ENCODE peak calls at places on chromosome 9, in nine cellular contexts. G is aorta, K is epithelial cell of esophagus, E is right lobe of liver, V is upper lobe of left lung, U is sigmoid colon, D is transverse colon, S is ovary, M is OCI-LY7. P is an unnamed sample.

GRCh38 chr9:135990468-135991429 is 29.6 kb upstream of the UBAC1 start:
- DNase-seq in G (no peak), K (peak; percentile 63), E (no peak), V (peak; percentile 71), U (no peak), D (peak; percentile 41), S (peak; percentile 54), M (peak; percentile 91), P (no peak)

GRCh38 chr9:120715331-120715924 is 1.2 kb upstream of the MEGF9 start:
- DNase-seq in G (peak; percentile 71), K (peak; percentile 79), E (peak; percentile 68), V (peak; percentile 43), U (peak; percentile 83), D (peak; percentile 23), S (peak; percentile 65), M (no peak), P (peak; percentile 26)

GRCh38 chr9:127535834-127536233 is 76.2 kb upstream of the STXBP1 start:
- DNase-seq in G (no peak), K (peak; percentile 63), E (no peak), V (no peak), U (no peak), D (no peak), S (no peak), M (no peak), P (peak; percentile 53)

GRCh38 chr9:122322553-122322952 is 48.3 kb upstream of the PTGS1 start:
- DNase-seq in G (no peak), K (no peak), E (no peak), V (no peak), U (no peak), D (no peak), S (no peak), M (no peak), P (no peak)

GRCh38 chr9:105329729-105330082 is 85.3 kb downstream of the SLC44A1 start:
- DNase-seq in G (no peak), K (no peak), E (no peak), V (no peak), U (no peak), D (no peak), S (no peak), M (no peak), P (no peak)

GRCh38 chr9:86766912-86767311 is 180.4 kb downstream of the GAS1 start:
- DNase-seq in G (peak; percentile 67), K (peak; percentile 97), E (no peak), V (no peak), U (no peak), D (peak; percentile 11), S (no peak), M (no peak), P (peak; percentile 69)

GRCh38 chr9:95992536-95992935 is 117.0 kb downstream of the ERCC6L2 start:
- DNase-seq in G (no peak), K (no peak), E (no peak), V (no peak), U (no peak), D (no peak), S (no peak), M (no peak), P (no peak)

GRCh38 chr9:121309171-121309570 is 41.2 kb downstream of the GSN start:
- DNase-seq in G (no peak), K (no peak), E (no peak), V (no peak), U (no peak), D (no peak), S (no peak), M (no peak), P (no peak)

GRCh38 chr9:107635803-107636174 is 146.2 kb upstream of the KLF4 start:
- DNase-seq in G (no peak), K (no peak), E (no peak), V (no peak), U (no peak), D (no peak), S (no peak), M (no peak), P (no peak)

GRCh38 chr9:21778300-21778699 is 24.1 kb upstream of the MTAP start:
- DNase-seq in G (no peak), K (peak; percentile 38), E (no peak), V (no peak), U (no peak), D (no peak), S (no peak), M (no peak), P (no peak)

GRCh38 chr9:98634680-98635079 is 74.1 kb downstream of the GABBR2 start:
- DNase-seq in G (no peak), K (no peak), E (no peak), V (no peak), U (no peak), D (no peak), S (no peak), M (no peak), P (no peak)

GRCh38 chr9:4147476-4148214 is 152.2 kb downstream of the GLIS3 start:
- DNase-seq in G (no peak), K (no peak), E (no peak), V (no peak), U (no peak), D (peak; percentile 9), S (no peak), M (no peak), P (no peak)

GRCh38 chr9:37371565-37372464 is 50.7 kb upstream of the GRHPR start:
- DNase-seq in G (no peak), K (no peak), E (no peak), V (no peak), U (no peak), D (no peak), S (no peak), M (peak; percentile 70), P (peak; percentile 67)

GRCh38 chr9:38035873-38036272 is 33.2 kb downstream of the SHB start:
- DNase-seq in G (no peak), K (peak; percentile 80), E (no peak), V (no peak), U (no peak), D (no peak), S (no peak), M (no peak), P (peak; percentile 87)

GRCh38 chr9:33510264-33511183 is 13.5 kb upstream of the ANKRD18B start:
- DNase-seq in G (peak; percentile 64), K (peak; percentile 57), E (peak; percentile 72), V (peak; percentile 93), U (peak; percentile 79), D (peak; percentile 39), S (peak; percentile 48), M (no peak), P (peak; percentile 55)

GRCh38 chr9:114319147-114319546 is 3.8 kb upstream of the ORM1 start:
- DNase-seq in G (no peak), K (no peak), E (no peak), V (no peak), U (peak; percentile 8), D (no peak), S (no peak), M (no peak), P (no peak)

GRCh38 chr9:124012368-124013262 is 1.0 kb downstream of the LHX2 start:
- DNase-seq in G (no peak), K (no peak), E (no peak), V (peak; percentile 82), U (no peak), D (no peak), S (no peak), M (no peak), P (no peak)

GRCh38 chr9:117796681-117797080 is 92.5 kb downstream of the TLR4 start:
- DNase-seq in G (no peak), K (no peak), E (no peak), V (no peak), U (no peak), D (no peak), S (no peak), M (no peak), P (peak; percentile 15)

GRCh38 chr9:130872912-130873503 is 23.6 kb downstream of the QRFP start:
- DNase-seq in G (peak; percentile 81), K (no peak), E (peak; percentile 86), V (no peak), U (peak; percentile 85), D (peak; percentile 86), S (no peak), M (no peak), P (no peak)

GRCh38 chr9:107177857-107178256 is 105.2 kb upstream of the RAD23B start:
- DNase-seq in G (no peak), K (peak; percentile 18), E (no peak), V (no peak), U (no peak), D (peak; percentile 26), S (no peak), M (no peak), P (no peak)

GRCh38 chr9:14256588-14256987 is 57.4 kb downstream of the NFIB start:
- DNase-seq in G (no peak), K (no peak), E (no peak), V (no peak), U (no peak), D (no peak), S (no peak), M (no peak), P (no peak)
- H3K4me3 ChIP-seq in G (no peak overlapping the region), K (no peak overlapping the region), E (no peak overlapping the region), V (no peak overlapping the region), U (no peak overlapping the region), D (no peak overlapping the region), S (no peak overlapping the region), M (no peak overlapping the region), P (no peak overlapping the region)

GRCh38 chr9:129596541-129597328 is 24.2 kb downstream of the C9orf50 start:
- DNase-seq in G (peak; percentile 79), K (peak; percentile 38), E (no peak), V (no peak), U (peak; percentile 92), D (peak; percentile 53), S (peak; percentile 66), M (no peak), P (peak; percentile 55)
- H3K4me3 ChIP-seq in G (no peak overlapping the region), K (peak overlapping the region; percentile 16), E (peak overlapping the region; percentile 42), V (peak overlapping the region; percentile 55), U (peak overlapping the region; percentile 58), D (peak overlapping the region; percentile 25), S (peak overlapping the region; percentile 45), M (no peak overlapping the region), P (peak overlapping the region; percentile 52)

DNA sequence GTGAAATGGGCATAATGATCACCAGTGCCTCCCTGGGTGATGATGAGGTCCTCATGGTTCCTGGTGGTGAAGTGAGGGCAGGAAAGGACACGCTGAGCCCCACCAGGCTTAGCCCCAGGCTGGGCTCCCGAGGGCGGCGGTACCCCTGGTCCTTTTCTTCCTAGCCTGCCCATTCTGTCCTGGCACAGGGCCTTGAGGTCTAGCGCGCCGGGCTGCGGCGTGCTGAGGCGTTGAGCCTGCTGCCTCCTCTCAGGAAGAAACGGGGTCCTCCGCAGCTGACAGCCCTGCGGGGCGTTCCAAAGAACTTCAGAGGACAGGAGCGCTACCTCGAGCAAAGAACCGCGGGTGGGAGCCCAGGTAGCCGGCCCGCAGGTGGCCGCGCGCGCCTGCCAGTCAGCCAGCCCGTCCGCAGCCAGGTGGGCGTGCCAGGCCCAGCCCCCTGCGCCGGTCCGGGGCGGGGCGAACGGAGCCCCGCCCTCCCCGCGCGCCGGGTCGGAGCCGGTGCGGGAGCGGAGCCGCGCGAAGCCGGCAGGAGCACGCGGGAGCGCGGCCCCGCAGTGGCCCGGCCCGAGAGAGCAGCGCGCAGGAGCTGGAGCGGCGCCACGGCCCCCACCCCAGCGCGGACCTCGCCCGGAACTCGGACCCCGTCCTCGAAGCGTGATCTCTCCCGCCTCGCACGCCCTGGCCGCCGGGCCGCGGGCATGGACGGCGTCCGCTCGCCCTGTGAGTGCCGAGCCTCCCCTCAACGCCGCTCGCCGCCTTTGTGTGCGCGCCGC is at the start of gene WNK2:
- DNase-seq in G (no peak), K (peak; percentile 22), E (no peak), V (peak; percentile 88), U (no peak), D (peak; percentile 67), S (no peak), M (peak; percentile 57), P (no peak)
- H3K4me3 ChIP-seq in G (peak within 1 kb of the TSS; percentile 45), K (no peak within 1 kb of the TSS), E (peak within 1 kb of the TSS; percentile 46), V (peak within 1 kb of the TSS; percentile 52), U (peak within 1 kb of the TSS; percentile 87), D (peak within 1 kb of the TSS; percentile 79), S (peak within 1 kb of the TSS; percentile 40), M (peak within 1 kb of the TSS; percentile 70), P (peak within 1 kb of the TSS; percentile 15)

GRCh38 chr9:70262948-70263347 is 4.2 kb downstream of the SMC5 start:
- DNase-seq in G (no peak), K (peak; percentile 34), E (no peak), V (no peak), U (no peak), D (no peak), S (no peak), M (no peak), P (no peak)
- H3K4me3 ChIP-seq in G (no peak overlapping the region), K (no peak overlapping the region), E (no peak overlapping the region), V (no peak overlapping the region), U (no peak overlapping the region), D (no peak overlapping the region), S (no peak overlapping the region), M (no peak overlapping the region), P (no peak overlapping the region)